ENCODE peak calls at places on chromosome 4, in six cellular contexts. A, W, T, R, K and V are unnamed samples. For H3K4me1, the result is how much of the 10 kb centered on the place peaks cover.

GRCh38 chr4:108931926-108932325 is 169.1 kb upstream of the ETNPPL start:
- DNase-seq in W (no peak), R (no peak), T (no peak), K (no peak), A (no peak), V (no peak)

GRCh38 chr4:186932196-186932595 is 208.5 kb upstream of the FAT1 start:
- DNase-seq in W (no peak), R (no peak), T (no peak), K (no peak), A (no peak), V (no peak)

GRCh38 chr4:169640261-169640880 is 20.0 kb downstream of the CLCN3 start:
- DNase-seq in K (no peak), A (no peak), R (no peak), T (no peak), W (no peak), V (no peak)

GRCh38 chr4:26048962-26049361 is 134.9 kb downstream of the SMIM20 start:
- DNase-seq in A (no peak), K (no peak), W (no peak), R (peak), T (no peak), V (no peak)

GRCh38 chr4:91092398-91092955 is 965.3 kb downstream of the CCSER1 start:
- DNase-seq in K (no peak), W (no peak), A (no peak), T (peak), R (no peak), V (no peak)

GRCh38 chr4:38013461-38014366 is 53.5 kb downstream of the PTTG2 start:
- DNase-seq in W (peak), A (no peak), K (peak), T (no peak), R (peak), V (peak)

GRCh38 chr4:127623755-127624087 is 9.0 kb upstream of the INTU start:
- DNase-seq in T (no peak), K (no peak), A (no peak), R (peak), W (peak), V (no peak)

GRCh38 chr4:2785613-2786012 is 7.3 kb upstream of the SH3BP2 start:
- DNase-seq in R (no peak), A (no peak), K (peak), W (no peak), T (no peak), V (peak)

GRCh38 chr4:169417629-169418282 is 147.0 kb upstream of the SH3RF1 start:
- DNase-seq in A (no peak), W (no peak), R (no peak), T (no peak), K (no peak), V (no peak)

GRCh38 chr4:97653701-97654100 is 489.6 kb downstream of the STPG2 start:
- DNase-seq in A (no peak), K (no peak), W (no peak), R (no peak), T (no peak), V (no peak)

GRCh38 chr4:171235516-171235915 is 577.7 kb upstream of the GALNTL6 start:
- DNase-seq in K (no peak), W (no peak), T (no peak), A (no peak), R (no peak), V (no peak)

GRCh38 chr4:145340071-145340695 is 141.5 kb upstream of the SMAD1 start:
- DNase-seq in T (no peak), W (peak), R (no peak), K (no peak), A (no peak), V (no peak)

GRCh38 chr4:103201724-103202123 is 3.6 kb upstream of the CENPE start:
- DNase-seq in R (no peak), A (no peak), T (no peak), K (no peak), W (no peak), V (no peak)

GRCh38 chr4:25160714-25161598 is 707 bp upstream of the SEPSECS start:
- DNase-seq in W (peak), K (no peak), T (peak), A (no peak), R (no peak), V (no peak)

GRCh38 chr4:154366956-154367355 is 124.6 kb downstream of the DCHS2 start:
- DNase-seq in R (no peak), K (no peak), A (peak), T (no peak), W (no peak), V (no peak)

GRCh38 chr4:170675568-170676262 is 586.0 kb upstream of the AADAT start:
- DNase-seq in R (no peak), A (no peak), W (no peak), K (no peak), T (no peak), V (no peak)

GRCh38 chr4:111689731-111690130 is 455.5 kb upstream of the FAM241A start:
- DNase-seq in T (no peak), A (no peak), R (no peak), W (no peak), K (no peak), V (no peak)

GRCh38 chr4:2865381-2865780 is 21.7 kb downstream of the ADD1 start:
- DNase-seq in T (no peak), R (no peak), W (no peak), K (no peak), A (no peak), V (no peak)

GRCh38 chr4:52051615-52052474 is 741 bp downstream of the SPATA18 start:
- DNase-seq in A (peak), W (peak), T (no peak), R (peak), K (peak), V (peak)

GRCh38 chr4:78057135-78057599 is at the start of gene FRAS1:
- DNase-seq in R (peak), K (peak), W (peak), T (no peak), A (no peak), V (peak)

GRCh38 chr4:54277691-54278090 is 48.6 kb downstream of the PDGFRA start:
- DNase-seq in A (no peak), K (no peak), W (no peak), R (no peak), T (no peak), V (no peak)
- H3K4me1 ChIP-seq in A (under half), K (half or more), W (under half), R (under half), T (under half), V (under half)

DNA sequence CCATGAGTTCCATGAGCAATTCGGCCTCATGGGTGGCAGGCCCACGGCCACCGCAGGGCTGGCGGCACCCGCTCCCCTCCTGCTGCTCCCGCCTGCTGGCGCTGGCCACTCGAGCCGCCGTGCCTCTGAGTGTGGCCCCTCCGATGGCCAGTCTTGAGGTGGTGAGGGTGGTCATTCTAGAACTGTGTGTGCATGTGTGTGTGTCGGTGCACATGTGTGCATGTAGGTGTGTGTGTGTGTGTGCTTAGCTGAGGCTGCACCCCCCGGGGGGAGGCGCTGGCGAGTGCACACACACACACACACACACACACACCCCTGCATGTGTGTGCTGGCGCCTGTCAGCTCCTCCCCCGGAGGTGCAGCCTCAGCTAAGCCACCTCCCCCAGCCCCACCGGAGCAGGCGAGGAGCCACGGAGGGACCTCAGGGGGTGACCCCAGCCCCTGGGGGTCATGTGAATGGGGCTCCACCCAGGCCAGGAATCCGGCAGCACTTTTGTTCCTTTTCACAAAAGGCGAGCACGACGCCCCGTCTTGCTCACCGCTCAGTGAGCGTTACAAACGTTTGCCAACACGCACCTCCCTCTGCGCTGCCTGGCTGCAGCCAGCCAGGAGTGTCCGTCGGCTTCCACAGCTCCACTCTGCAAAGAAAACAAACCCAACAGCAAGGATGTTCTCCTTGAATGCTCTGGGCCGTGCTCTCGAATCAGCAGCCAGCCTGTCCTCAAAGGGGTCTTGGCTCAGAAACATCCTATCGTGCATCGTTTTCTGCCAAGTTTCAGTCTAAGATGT is 29.9 kb downstream of the FGFRL1 start:
- DNase-seq in K (no peak), R (no peak), T (peak), W (no peak), A (no peak), V (no peak)
- H3K4me1 ChIP-seq in K (under half), R (under half), T (under half), W (under half), A (under half), V (under half)

GRCh38 chr4:113574636-113575103 is 186.9 kb downstream of the CAMK2D start:
- DNase-seq in W (no peak), A (no peak), T (no peak), R (no peak), K (no peak), V (no peak)
- H3K4me1 ChIP-seq in W (under half), A (under half), T (under half), R (under half), K (under half), V (under half)

GRCh38 chr4:159204566-159204965 is 101.7 kb downstream of the RAPGEF2 start:
- DNase-seq in W (no peak), T (no peak), R (no peak), K (no peak), A (no peak), V (no peak)

GRCh38 chr4:159201168-159201567 is 98.3 kb downstream of the RAPGEF2 start:
- DNase-seq in W (no peak), A (no peak), T (no peak), K (no peak), R (no peak), V (no peak)

GRCh38 chr4:159209249-159209648 is 106.4 kb downstream of the RAPGEF2 start:
- DNase-seq in A (no peak), T (no peak), R (no peak), K (no peak), W (no peak), V (no peak)

GRCh38 chr4:159206427-159206871 is 103.6 kb downstream of the RAPGEF2 start:
- DNase-seq in W (no peak), A (no peak), R (no peak), T (no peak), K (no peak), V (no peak)

DNA sequence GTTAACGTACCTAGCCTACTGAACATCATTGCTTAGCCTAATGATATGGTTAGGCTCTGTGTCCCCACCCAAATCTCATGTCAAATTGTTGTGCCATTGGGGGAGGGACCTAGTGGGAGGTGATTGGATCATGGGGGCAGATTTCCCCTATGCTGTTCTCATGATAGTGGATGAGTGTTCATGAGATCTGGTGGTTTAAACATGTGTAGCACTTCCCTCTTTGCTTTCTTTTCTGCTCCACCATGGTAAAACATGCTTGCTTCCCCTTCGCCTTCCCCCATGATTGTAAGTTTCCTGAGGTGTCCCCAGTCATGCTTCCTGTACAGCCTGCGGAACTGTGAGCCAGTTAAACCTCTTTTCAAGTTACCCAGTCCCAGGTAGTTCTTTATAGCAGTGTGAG is 102.6 kb downstream of the RAPGEF2 start:
- DNase-seq in W (no peak), K (no peak), R (no peak), A (no peak), T (no peak), V (no peak)
- H3K4me1 ChIP-seq in W (under half), K (half or more), R (under half), A (under half), T (under half), V (under half)

GRCh38 chr4:184420881-184421416 is 53.4 kb downstream of the IRF2 start:
- DNase-seq in W (no peak), T (no peak), R (no peak), K (no peak), A (no peak), V (no peak)
- H3K4me1 ChIP-seq in W (under half), T (under half), R (half or more), K (half or more), A (under half), V (under half)

DNA sequence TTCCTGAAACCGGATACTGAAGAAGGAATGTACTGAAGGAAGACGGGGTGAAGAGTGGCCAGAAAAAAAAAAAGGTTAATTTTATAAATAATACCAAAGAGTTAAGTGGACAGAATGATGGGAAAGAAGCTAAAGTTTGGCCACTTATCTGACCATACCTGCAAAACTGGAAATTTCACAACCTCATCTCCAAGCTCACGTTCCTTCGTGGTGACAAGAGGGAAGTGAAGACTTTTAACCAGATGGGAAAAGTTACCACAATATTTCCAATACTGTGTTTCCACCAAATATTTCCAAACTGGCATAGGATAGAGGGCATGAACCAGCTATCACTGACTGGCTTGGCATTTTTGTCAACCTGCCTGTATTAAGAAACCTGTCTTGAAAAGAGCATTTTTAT is 56.4 kb downstream of the MAML3 start:
- DNase-seq in T (peak), K (no peak), A (no peak), W (no peak), R (no peak), V (no peak)
- H3K4me1 ChIP-seq in T (half or more), K (half or more), A (under half), W (half or more), R (half or more), V (under half)

GRCh38 chr4:118920247-118920646 is 31.6 kb downstream of the SYNPO2 start:
- DNase-seq in R (no peak), W (peak), K (peak), T (no peak), A (no peak), V (peak)

GRCh38 chr4:118927976-118928375 is 39.3 kb downstream of the SYNPO2 start:
- DNase-seq in A (no peak), R (no peak), T (no peak), W (peak), K (peak), V (peak)

GRCh38 chr4:118921736-118922135 is 33.1 kb downstream of the SYNPO2 start:
- DNase-seq in K (no peak), A (no peak), W (no peak), R (no peak), T (no peak), V (no peak)

GRCh38 chr4:118918388-118918787 is 29.7 kb downstream of the SYNPO2 start:
- DNase-seq in A (no peak), R (no peak), K (no peak), W (peak), T (peak), V (no peak)

DNA sequence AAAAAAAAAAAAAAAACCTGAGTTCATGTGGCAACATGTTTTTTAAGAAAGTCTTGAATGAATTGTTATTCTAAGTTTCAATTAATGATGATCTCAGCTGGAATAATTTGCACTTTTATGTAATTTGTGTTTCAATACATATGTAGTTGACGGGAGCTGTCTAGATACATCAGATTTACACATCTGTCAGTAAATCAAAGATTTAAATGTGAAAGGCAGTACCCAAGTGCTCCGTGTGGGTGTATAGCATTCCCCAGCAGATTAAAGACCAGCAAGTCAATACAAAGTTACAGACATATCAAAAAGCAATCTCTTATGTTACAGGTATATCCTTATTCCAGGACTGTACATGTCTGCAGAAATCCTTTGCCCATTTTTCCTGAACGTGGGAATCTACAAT is 35.2 kb downstream of the SYNPO2 start:
- DNase-seq in R (no peak), K (no peak), A (no peak), T (no peak), W (no peak), V (no peak)
- H3K4me1 ChIP-seq in R (under half), K (half or more), A (under half), T (under half), W (under half), V (half or more)

GRCh38 chr4:150136036-150136435 is 57.8 kb downstream of the DCLK2 start:
- DNase-seq in W (no peak), R (no peak), A (no peak), T (no peak), K (no peak), V (no peak)

GRCh38 chr4:150135134-150135773 is 57.0 kb downstream of the DCLK2 start:
- DNase-seq in K (no peak), W (no peak), R (no peak), T (peak), A (no peak), V (no peak)

GRCh38 chr4:150133605-150134004 is 55.4 kb downstream of the DCLK2 start:
- DNase-seq in K (no peak), W (no peak), T (no peak), A (no peak), R (no peak), V (no peak)

GRCh38 chr4:150139297-150139696 is 61.1 kb downstream of the DCLK2 start:
- DNase-seq in T (no peak), A (no peak), W (no peak), R (no peak), K (no peak), V (no peak)

DNA sequence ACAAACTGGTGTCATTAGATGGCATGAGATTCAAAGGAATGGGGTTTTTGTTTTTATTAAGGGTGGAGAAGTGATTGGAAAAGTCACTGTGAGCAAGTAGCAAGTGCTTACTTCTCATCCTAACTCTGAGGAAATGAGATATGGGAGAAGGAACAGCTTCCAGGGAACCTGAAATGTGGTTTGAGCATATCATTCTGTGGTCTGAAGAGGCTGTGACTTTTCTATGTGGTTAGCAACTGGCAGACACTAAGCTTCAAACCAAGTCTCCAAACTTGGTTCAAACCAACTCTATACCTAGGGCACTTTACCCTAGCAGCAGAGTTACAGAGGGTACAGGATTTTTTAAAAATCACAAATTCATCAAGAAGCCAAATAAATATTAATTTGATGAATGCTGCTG is 58.2 kb downstream of the DCLK2 start:
- DNase-seq in T (no peak), A (no peak), R (no peak), W (no peak), K (no peak), V (no peak)
- H3K4me1 ChIP-seq in T (under half), A (under half), R (under half), W (under half), K (under half), V (under half)